ENCODE peak calls at places on chromosome 16, in five cellular contexts. H is spleen; I is CD8-positive, alpha-beta T cell; U is naive thymus-derived CD4-positive, alpha-beta T cell; S is BE2C. E is an unnamed sample. For H3K36me3, the result is how much of the 10 kb centered on the place peaks cover.

GRCh38 chr16:2520784-2521577 is 810 bp downstream of the AMDHD2 start:
- DNase-seq in H (peak), I (peak), U (peak), S (no peak), E (peak)

GRCh38 chr16:50671644-50672260 is 9.4 kb downstream of the SNX20 start:
- DNase-seq in H (peak), I (no peak), U (peak), S (peak), E (peak)

GRCh38 chr16:46853713-46854443 is 22.9 kb upstream of the C16orf87 start:
- DNase-seq in H (peak), I (peak), U (peak), S (peak), E (peak)

GRCh38 chr16:55465077-55465896 is 13.7 kb upstream of the MMP2 start:
- DNase-seq in H (peak), I (peak), U (peak), S (peak), E (peak)

GRCh38 chr16:86608301-86608747 is 30.0 kb downstream of the FOXL1 start:
- DNase-seq in H (no peak), I (no peak), U (no peak), S (no peak), E (no peak)

GRCh38 chr16:50279142-50279865 is 13.0 kb downstream of the ADCY7 start:
- DNase-seq in H (peak), I (no peak), U (no peak), S (no peak), E (peak)

GRCh38 chr16:9791566-9791965 is 390.7 kb downstream of the GRIN2A start:
- DNase-seq in H (no peak), I (no peak), U (no peak), S (no peak), E (no peak)

GRCh38 chr16:82681592-82681991 is 54.8 kb downstream of the CDH13 start:
- DNase-seq in H (no peak), I (no peak), U (no peak), S (no peak), E (no peak)

GRCh38 chr16:49855280-49855821 is 561 bp downstream of the ZNF423 start:
- DNase-seq in H (peak), I (peak), U (peak), S (peak), E (peak)

GRCh38 chr16:4214215-4214621 is 27.7 kb downstream of the SRL start:
- DNase-seq in H (no peak), I (no peak), U (no peak), S (no peak), E (no peak)

GRCh38 chr16:84423416-84423837 is 55.1 kb downstream of the ATP2C2 start:
- DNase-seq in H (no peak), I (no peak), U (no peak), S (no peak), E (no peak)

GRCh38 chr16:11857161-11857560 is 5.8 kb upstream of the RSL1D1 start:
- DNase-seq in H (no peak), I (no peak), U (no peak), S (no peak), E (no peak)

GRCh38 chr16:69326172-69326873 is 4.1 kb downstream of the PDF start:
- DNase-seq in H (no peak), I (no peak), U (no peak), S (no peak), E (no peak)

GRCh38 chr16:741986-742629 is 1.3 kb upstream of the CIAO3 start:
- DNase-seq in H (peak), I (no peak), U (no peak), S (no peak), E (no peak)

GRCh38 chr16:1152651-1153259 is at the start of gene CACNA1H:
- DNase-seq in H (no peak), I (peak), U (peak), S (peak), E (peak)

GRCh38 chr16:4499196-4499555 is 23.0 kb downstream of the HMOX2 start:
- DNase-seq in H (no peak), I (no peak), U (no peak), S (no peak), E (no peak)

GRCh38 chr16:85706449-85707034 is 17.8 kb upstream of the GINS2 start:
- DNase-seq in H (no peak), I (no peak), U (no peak), S (no peak), E (no peak)

GRCh38 chr16:11485676-11486075 is 101.0 kb downstream of the LITAF start:
- DNase-seq in H (no peak), I (no peak), U (no peak), S (no peak), E (no peak)

GRCh38 chr16:70250748-70251650 is 741 bp downstream of the EXOSC6 start:
- DNase-seq in H (peak), I (peak), U (no peak), S (peak), E (no peak)

GRCh38 chr16:20844588-20844987 is 38.3 kb downstream of the REXO5 start:
- DNase-seq in H (no peak), I (no peak), U (peak), S (no peak), E (no peak)

GRCh38 chr16:12675852-12676251 is 127.8 kb downstream of the CPPED1 start:
- DNase-seq in H (no peak), I (no peak), U (no peak), S (no peak), E (no peak)

GRCh38 chr16:200388-200787 is 20.1 kb downstream of the HBQ1 start:
- DNase-seq in H (no peak), I (no peak), U (no peak), S (no peak), E (no peak)

GRCh38 chr16:51839697-51840462 is 688.8 kb upstream of the SALL1 start:
- DNase-seq in H (no peak), I (no peak), U (no peak), S (no peak), E (no peak)

GRCh38 chr16:66569131-66569530 is 2.9 kb downstream of the CMTM1 start:
- DNase-seq in H (no peak), I (no peak), U (no peak), S (no peak), E (no peak)

GRCh38 chr16:81634380-81635121 is 144.5 kb upstream of the PLCG2 start:
- DNase-seq in H (no peak), I (no peak), U (no peak), S (no peak), E (no peak)

GRCh38 chr16:88078111-88078775 is 127.0 kb downstream of the BANP start:
- DNase-seq in H (peak), I (no peak), U (no peak), S (no peak), E (no peak)

GRCh38 chr16:1019234-1019933 is 37.8 kb downstream of the SOX8 start:
- DNase-seq in H (no peak), I (no peak), U (no peak), S (peak), E (no peak)

GRCh38 chr16:69839798-69840409 is 77.8 kb downstream of the WWP2 start:
- DNase-seq in H (no peak), I (no peak), U (no peak), S (no peak), E (no peak)

GRCh38 chr16:12141556-12141955 is 165.0 kb downstream of the SNX29 start:
- DNase-seq in H (no peak), I (no peak), U (no peak), S (no peak), E (no peak)

GRCh38 chr16:1296688-1297412 is 12.6 kb upstream of the UBE2I start:
- DNase-seq in H (no peak), I (no peak), U (no peak), S (no peak), E (no peak)

GRCh38 chr16:54277845-54278703 is 8.5 kb downstream of the IRX3 start:
- DNase-seq in H (no peak), I (no peak), U (no peak), S (no peak), E (no peak)

GRCh38 chr16:87686697-87687570 is 78.9 kb downstream of the KLHDC4 start:
- DNase-seq in H (no peak), I (no peak), U (no peak), S (peak), E (no peak)

DNA sequence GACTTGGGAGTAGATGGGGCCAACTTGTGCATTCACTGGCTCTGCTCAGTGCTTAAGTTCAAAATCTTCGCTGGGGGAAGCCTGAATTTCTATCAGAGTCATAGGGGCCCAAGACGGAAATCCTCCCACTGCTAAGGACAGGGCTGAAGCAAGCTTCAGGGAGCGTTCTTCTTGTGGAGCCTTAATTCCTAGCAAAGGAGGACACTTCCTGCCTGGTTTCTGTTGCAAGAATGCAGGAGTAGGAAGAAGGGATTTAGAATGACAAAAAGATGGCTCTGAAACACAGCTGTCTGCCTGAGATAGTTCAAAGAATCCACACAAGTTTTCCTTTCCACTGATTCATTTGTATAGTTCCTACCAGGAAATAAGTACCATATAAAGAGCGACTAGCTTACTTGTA is 26.4 kb downstream of the PSME3IP1 start:
- DNase-seq in H (no peak), I (no peak), U (no peak), S (no peak), E (no peak)
- H3K36me3 ChIP-seq in H (under half), I (under half), U (under half), S (half or more), E (under half)

DNA sequence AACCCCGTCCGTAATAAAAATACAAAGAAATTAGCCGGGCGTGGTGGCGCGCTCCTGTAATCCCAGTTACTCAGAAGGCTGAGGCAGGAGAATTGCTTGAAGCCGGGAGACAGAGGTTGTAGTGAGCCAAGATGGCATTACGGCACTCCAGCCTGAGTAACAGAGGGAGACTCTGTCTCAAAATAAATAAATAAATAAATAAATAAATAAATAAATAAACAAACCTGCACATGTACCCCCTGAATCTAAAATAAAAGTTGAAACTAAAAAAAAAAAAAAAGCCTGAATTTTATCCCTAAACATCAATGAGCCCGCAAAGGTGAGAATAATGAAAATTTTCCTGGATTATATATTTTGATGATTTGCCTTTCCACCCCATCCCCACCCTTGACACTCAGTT is 124.7 kb downstream of the CDH11 start:
- DNase-seq in H (no peak), I (no peak), U (no peak), S (no peak), E (no peak)
- H3K36me3 ChIP-seq in H (under half), I (under half), U (under half), S (under half), E (under half)

GRCh38 chr16:67961551-67961957 is 6.9 kb downstream of the SLC12A4 start:
- DNase-seq in H (no peak), I (no peak), U (no peak), S (peak), E (no peak)
- H3K36me3 ChIP-seq in H (under half), I (under half), U (under half), S (under half), E (under half)

GRCh38 chr16:71919033-71919432 is 23.7 kb downstream of the IST1 start:
- DNase-seq in H (no peak), I (no peak), U (no peak), S (no peak), E (no peak)

GRCh38 chr16:71914802-71915201 is 19.5 kb downstream of the IST1 start:
- DNase-seq in H (no peak), I (no peak), U (no peak), S (no peak), E (no peak)

GRCh38 chr16:71915350-71915749 is 20.0 kb downstream of the IST1 start:
- DNase-seq in H (no peak), I (no peak), U (no peak), S (no peak), E (no peak)

GRCh38 chr16:71917900-71918299 is 22.6 kb downstream of the IST1 start:
- DNase-seq in H (no peak), I (no peak), U (no peak), S (no peak), E (no peak)

DNA sequence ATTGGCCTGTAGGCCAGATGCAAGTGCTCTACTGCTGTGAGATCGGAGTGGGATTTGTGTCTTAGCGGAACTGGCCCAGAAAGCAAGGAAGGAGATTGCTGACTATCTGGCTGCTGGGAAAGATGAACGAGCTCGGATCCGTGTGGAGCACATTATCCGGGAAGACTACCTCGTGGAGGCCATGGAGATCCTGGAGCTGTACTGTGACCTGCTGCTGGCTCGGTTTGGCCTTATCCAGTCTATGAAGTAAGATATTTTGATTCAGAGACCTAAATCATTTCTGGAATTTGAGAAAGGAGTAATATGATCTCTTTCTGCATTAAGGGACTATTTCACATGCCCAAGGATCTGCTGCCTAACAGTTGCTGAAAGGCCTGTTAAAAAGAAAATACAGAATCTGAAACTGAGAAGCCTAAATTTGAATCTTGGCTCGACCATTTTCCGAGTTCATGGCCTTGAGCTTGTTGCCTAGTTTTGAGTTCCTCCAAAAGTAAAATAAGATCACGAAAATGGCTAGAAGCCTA is 21.1 kb downstream of the IST1 start:
- DNase-seq in H (no peak), I (no peak), U (no peak), S (no peak), E (no peak)
- H3K36me3 ChIP-seq in H (half or more), I (under half), U (under half), S (half or more), E (under half)

DNA sequence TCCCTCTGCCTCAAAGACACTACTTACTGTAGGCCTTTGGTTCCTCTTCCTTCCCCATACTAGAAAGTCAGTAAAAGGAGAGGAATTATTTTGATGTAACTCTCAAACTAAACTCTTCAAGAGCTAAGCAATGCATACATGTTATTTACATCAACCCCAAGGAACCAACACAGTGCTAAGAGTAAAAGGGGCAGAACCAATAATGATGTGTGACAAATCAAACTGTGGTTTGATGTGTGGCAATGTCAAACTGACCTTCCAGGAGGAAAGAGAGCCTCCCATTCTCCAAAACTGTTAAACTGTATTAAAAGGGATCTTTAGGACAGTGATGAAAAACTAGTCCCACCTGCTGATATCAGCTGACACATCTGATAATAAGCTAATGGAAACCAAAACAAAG is 15.7 kb downstream of the NDUFAB1 start:
- DNase-seq in H (no peak), I (no peak), U (no peak), S (no peak), E (no peak)
- H3K36me3 ChIP-seq in H (under half), I (under half), U (under half), S (under half), E (under half)

GRCh38 chr16:17446661-17447060 is 24.1 kb downstream of the XYLT1 start:
- DNase-seq in H (no peak), I (no peak), U (no peak), S (no peak), E (no peak)
- H3K36me3 ChIP-seq in H (under half), I (under half), U (under half), S (under half), E (under half)

GRCh38 chr16:30068750-30069574 is 3.4 kb downstream of the ALDOA start:
- DNase-seq in H (no peak), I (no peak), U (peak), S (peak), E (peak)
- H3K36me3 ChIP-seq in H (half or more), I (under half), U (under half), S (half or more), E (half or more)

GRCh38 chr16:19657831-19658230 is 60.2 kb downstream of the KNOP1 start:
- DNase-seq in H (no peak), I (no peak), U (no peak), S (no peak), E (no peak)

GRCh38 chr16:19655242-19655777 is 62.7 kb downstream of the KNOP1 start:
- DNase-seq in H (no peak), I (no peak), U (no peak), S (no peak), E (no peak)

GRCh38 chr16:19659554-19659953 is 58.5 kb downstream of the KNOP1 start:
- DNase-seq in H (no peak), I (no peak), U (no peak), S (no peak), E (no peak)

GRCh38 chr16:19649980-19650379 is 68.0 kb downstream of the KNOP1 start:
- DNase-seq in H (no peak), I (no peak), U (no peak), S (no peak), E (no peak)

DNA sequence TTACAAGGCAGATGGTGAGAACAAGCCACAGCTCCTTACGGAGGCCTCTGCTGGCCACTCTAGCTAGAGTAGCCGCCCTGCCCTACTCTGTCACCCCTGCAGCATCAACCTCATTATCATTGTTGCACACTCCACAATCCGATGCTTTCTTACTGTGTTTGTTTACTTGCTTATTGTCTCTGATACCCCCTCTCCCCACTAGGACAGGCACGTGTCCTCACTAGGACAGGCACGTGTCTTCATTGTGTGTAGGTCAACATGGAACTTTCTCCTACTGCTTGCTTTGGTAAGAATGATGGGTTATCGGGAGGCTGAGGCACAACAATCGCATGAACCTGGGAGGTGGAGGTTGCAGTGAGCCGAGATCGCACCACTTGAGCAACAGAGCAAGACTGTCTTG is 63.9 kb downstream of the KNOP1 start:
- DNase-seq in H (no peak), I (no peak), U (no peak), S (no peak), E (no peak)
- H3K36me3 ChIP-seq in H (half or more), I (under half), U (under half), S (under half), E (under half)

GRCh38 chr16:65002265-65002664 is 119.6 kb downstream of the CDH11 start:
- DNase-seq in H (no peak), I (no peak), U (no peak), S (no peak), E (no peak)

GRCh38 chr16:65004570-65004969 is 117.3 kb downstream of the CDH11 start:
- DNase-seq in H (no peak), I (no peak), U (no peak), S (no peak), E (no peak)

GRCh38 chr16:65000654-65001053 is 121.2 kb downstream of the CDH11 start:
- DNase-seq in H (no peak), I (no peak), U (no peak), S (no peak), E (no peak)

GRCh38 chr16:65010136-65010535 is 111.7 kb downstream of the CDH11 start:
- DNase-seq in H (no peak), I (no peak), U (no peak), S (no peak), E (no peak)

GRCh38 chr16:65005696-65006095 is 116.2 kb downstream of the CDH11 start:
- DNase-seq in H (no peak), I (no peak), U (no peak), S (no peak), E (no peak)
- H3K36me3 ChIP-seq in H (under half), I (under half), U (under half), S (under half), E (under half)

GRCh38 chr16:89696598-89697128 is 4.8 kb downstream of the SPATA2L start:
- DNase-seq in H (peak), I (peak), U (no peak), S (peak), E (peak)
- H3K36me3 ChIP-seq in H (under half), I (under half), U (under half), S (under half), E (under half)